ENCODE peak calls at places on chromosomes 11 and 22, in six cellular contexts. X, P, T, R, A and C are unnamed samples. For H3K36me3, the result is how much of the 10 kb centered on the place peaks cover.

GRCh38 chr11:7907121-7907520 is 23.9 kb downstream of the OR10A6 start:
- DNase-seq in X (no peak), P (no peak), T (no peak), R (no peak), A (no peak), C (peak)

GRCh38 chr22:33272866-33273265 is 214.7 kb upstream of the SYN3 start:
- DNase-seq in X (no peak), P (no peak), T (no peak), R (no peak), A (no peak), C (no peak)

GRCh38 chr22:45179276-45180049 is 15.7 kb downstream of the NUP50 start:
- DNase-seq in X (no peak), P (no peak), T (no peak), R (no peak), A (no peak), C (no peak)

GRCh38 chr22:21796863-21797262 is 61.3 kb upstream of the YPEL1 start:
- DNase-seq in X (no peak), P (no peak), T (no peak), R (no peak), A (no peak), C (no peak)

GRCh38 chr11:14980854-14981253 is 8.7 kb upstream of the CALCA start:
- DNase-seq in X (no peak), P (no peak), T (peak), R (no peak), A (no peak), C (peak)

GRCh38 chr22:37782340-37783168 is 25.2 kb upstream of the GCAT start:
- DNase-seq in X (peak), P (peak), T (no peak), R (no peak), A (no peak), C (no peak)

GRCh38 chr11:132080121-132080520 is 709.7 kb downstream of the NTM start:
- DNase-seq in X (no peak), P (no peak), T (peak), R (no peak), A (no peak), C (no peak)

GRCh38 chr11:98056945-98057344 is 963.8 kb upstream of the CNTN5 start:
- DNase-seq in X (no peak), P (peak), T (no peak), R (peak), A (no peak), C (no peak)

GRCh38 chr11:33063326-33063775 is 24.0 kb downstream of the TCP11L1 start:
- DNase-seq in X (no peak), P (no peak), T (peak), R (no peak), A (no peak), C (peak)

GRCh38 chr11:43639224-43639623 is 41.3 kb upstream of the HSD17B12 start:
- DNase-seq in X (no peak), P (no peak), T (no peak), R (no peak), A (no peak), C (no peak)
- TF ChIP-seq EZH2 in X (no peak), P (no peak), T (no peak), R (no peak), A (no peak), C (peak)

DNA sequence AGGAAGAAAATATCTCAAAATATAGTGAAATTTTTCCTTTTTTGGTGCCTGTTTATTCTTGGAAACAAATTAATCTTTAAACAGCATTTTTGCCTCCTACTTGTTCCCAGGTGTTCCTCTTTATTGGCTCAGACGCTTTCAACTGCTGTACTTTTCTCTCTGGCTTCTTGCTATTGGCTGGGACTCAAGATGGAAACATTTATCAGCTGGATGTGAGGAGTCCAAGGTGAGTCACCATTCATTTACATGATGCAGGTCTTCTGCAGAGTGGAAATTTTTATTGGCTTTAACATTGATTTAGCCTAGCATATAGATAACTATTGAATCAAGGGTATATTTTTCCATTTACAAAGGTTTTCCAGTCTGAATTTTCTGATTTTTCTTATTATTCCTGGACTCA is 34.4 kb upstream of the DNAJB13 start:
- DNase-seq in X (no peak), P (no peak), T (peak), R (no peak), A (no peak), C (no peak)
- H3K36me3 ChIP-seq in X (under half), P (half or more), T (under half), R (under half), A (under half), C (under half)

GRCh38 chr11:46331653-46331984 is 15.6 kb upstream of the DGKZ start:
- DNase-seq in X (no peak), P (no peak), T (no peak), R (no peak), A (no peak), C (no peak)

GRCh38 chr11:46332568-46333128 is 14.6 kb upstream of the DGKZ start:
- DNase-seq in X (no peak), P (no peak), T (no peak), R (no peak), A (peak), C (no peak)

GRCh38 chr11:46334211-46334610 is 13.1 kb upstream of the DGKZ start:
- DNase-seq in X (no peak), P (no peak), T (no peak), R (no peak), A (no peak), C (no peak)

GRCh38 chr11:46332093-46332567 is 15.1 kb upstream of the DGKZ start:
- DNase-seq in X (no peak), P (no peak), T (no peak), R (no peak), A (no peak), C (no peak)

GRCh38 chr11:46333129-46333947 is 13.9 kb upstream of the DGKZ start:
- DNase-seq in X (no peak), P (no peak), T (no peak), R (no peak), A (peak), C (no peak)
- TF ChIP-seq EZH2 in X (no peak), P (no peak), T (peak), R (no peak), A (no peak), C (peak)

DNA sequence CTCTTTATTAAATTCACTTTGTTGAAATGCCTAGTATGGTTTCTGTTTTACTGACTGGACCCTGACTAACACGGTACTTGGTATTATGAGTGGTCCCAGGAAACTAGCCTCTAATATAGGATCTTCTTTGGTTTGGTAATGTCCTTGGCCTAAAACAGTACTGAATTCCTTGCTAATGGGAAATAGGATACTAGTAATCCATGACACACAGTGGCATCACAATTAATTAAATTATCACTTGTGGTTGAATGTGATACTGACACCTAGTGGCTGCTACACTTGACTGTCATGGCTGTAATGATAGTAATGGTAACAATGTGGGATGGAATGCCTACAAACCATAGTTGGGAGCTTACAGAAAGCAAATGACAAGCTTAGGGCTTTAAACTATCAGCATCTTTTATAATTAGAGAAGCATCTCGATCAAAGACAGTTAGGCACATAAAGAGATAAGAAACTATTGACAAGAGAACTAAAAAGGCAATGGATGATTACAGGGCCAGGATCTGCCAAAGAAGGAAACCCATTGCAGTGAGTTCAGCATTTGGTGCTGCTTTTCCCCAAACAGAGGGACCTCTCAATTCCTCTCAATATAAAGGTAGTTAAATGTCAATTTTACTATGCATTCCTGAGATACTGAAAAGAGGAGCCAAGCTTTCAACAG is 8.6 kb downstream of the DNHD1 start:
- DNase-seq in X (peak), P (peak), T (peak), R (peak), A (peak), C (peak)
- H3K36me3 ChIP-seq in X (under half), P (under half), T (under half), R (under half), A (under half), C (under half)

DNA sequence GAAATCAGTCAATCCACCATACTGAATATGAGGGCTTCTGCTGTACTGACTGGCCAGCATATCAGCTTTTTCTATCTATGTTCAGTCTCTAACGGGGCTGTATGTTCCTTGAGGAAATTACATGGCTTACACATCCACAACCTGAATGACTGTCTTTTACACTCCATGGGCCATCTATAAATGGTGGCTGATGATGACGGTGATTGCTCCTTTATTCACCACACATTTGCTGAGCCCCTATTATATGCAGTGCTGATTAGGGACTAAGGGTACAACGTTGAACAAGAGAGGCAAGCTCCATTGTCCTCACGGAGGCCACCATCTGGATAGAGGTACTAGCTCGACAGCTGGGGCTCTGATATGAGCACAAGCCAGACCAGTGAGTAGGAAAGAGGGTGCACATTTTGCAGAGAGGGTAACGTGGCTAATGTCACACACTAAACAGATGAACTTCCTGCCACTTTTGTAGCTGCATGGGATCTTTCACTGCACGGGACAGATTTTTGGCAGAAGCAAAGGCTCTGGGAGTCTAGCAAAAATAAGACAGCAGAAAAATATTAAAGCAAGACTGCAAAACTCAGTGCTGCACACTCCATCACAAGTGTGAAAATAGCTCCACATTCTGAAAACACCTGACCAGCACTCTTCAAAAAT is 30.6 kb downstream of the DRD2 start:
- DNase-seq in X (no peak), P (no peak), T (no peak), R (no peak), A (no peak), C (no peak)
- TF ChIP-seq EZH2 in X (no peak), P (no peak), T (no peak), R (no peak), A (no peak), C (no peak)

GRCh38 chr11:23280088-23280487 is 419.8 kb upstream of the CCDC179 start:
- DNase-seq in X (no peak), P (no peak), T (no peak), R (no peak), A (no peak), C (no peak)

DNA sequence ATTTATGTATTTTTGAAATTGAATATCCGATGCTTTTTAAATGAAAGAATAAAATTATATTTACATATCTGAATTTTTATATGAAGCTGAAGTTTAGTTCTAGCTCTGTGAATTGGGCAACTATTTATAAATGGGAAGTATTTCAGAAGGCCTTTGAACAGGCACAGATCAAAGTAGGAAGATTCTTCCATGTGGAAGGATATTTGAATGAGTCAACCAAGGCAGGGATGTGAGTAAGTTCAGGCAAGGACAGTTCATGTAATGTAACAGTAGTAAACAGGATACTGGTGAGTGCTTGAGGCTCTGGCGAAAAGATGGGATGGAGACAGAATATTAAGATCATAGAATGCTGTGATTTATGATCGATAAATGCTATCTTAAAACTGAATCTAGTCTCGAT is 417.8 kb upstream of the CCDC179 start:
- DNase-seq in X (no peak), P (no peak), T (peak), R (no peak), A (no peak), C (peak)
- H3K36me3 ChIP-seq in X (under half), P (under half), T (under half), R (under half), A (under half), C (under half)

GRCh38 chr22:18110194-18110943 is at the start of gene TUBA8:
- DNase-seq in X (no peak), P (no peak), T (peak), R (peak), A (peak), C (peak)
- TF ChIP-seq EZH2 in X (no peak), P (no peak), T (no peak), R (no peak), A (peak), C (no peak)

DNA sequence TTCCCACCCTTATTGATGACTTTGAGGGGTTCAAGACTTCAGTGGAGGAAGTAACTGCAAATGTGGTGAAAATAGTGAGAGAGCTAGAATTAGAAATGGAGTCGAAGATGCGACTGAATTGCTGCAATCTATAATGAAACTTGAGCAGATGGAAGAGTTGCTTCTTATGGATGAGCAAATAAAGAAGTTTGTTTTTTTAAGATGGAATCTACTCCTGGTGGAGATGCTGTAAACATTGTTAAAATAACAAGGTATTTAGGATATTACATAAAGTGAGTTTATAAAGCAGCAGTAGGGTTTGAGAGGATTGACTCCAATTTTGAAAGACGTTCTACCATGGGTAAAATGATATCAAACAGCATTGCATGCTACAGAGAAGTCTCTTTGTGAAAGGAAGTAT is 64.2 kb upstream of the GRK2 start:
- DNase-seq in X (no peak), P (no peak), T (no peak), R (no peak), A (no peak), C (no peak)
- H3K36me3 ChIP-seq in X (under half), P (under half), T (under half), R (under half), A (under half), C (under half)

GRCh38 chr11:117395476-117395875 is 67.8 kb downstream of the CEP164 start:
- DNase-seq in X (no peak), P (no peak), T (no peak), R (no peak), A (no peak), C (no peak)
- TF ChIP-seq EZH2 in X (no peak), P (no peak), T (no peak), R (no peak), A (no peak), C (no peak)

DNA sequence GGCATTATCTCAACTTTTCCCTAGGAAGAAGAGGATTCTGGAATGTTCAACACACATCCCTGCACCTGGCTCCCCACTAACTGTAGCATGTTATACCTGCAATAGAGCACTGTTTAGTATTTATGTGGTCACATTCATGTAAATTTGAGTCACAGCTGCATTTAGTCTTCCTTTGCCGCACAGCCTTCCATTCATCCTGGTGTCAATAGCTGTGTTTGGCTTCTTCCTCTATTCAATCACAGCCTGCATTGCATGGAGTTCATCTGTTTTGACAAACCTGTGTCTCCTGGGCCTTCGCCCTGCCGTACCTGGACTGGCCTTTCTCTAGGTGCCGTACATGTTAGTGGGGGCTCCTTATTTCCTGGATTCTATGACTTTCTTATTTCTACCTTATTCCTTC is 4.1 kb upstream of the C22orf39 start:
- DNase-seq in X (no peak), P (no peak), T (no peak), R (no peak), A (no peak), C (no peak)
- H3K36me3 ChIP-seq in X (under half), P (half or more), T (under half), R (under half), A (under half), C (under half)